ENCODE peak calls at places on chromosomes 5 and 9, in six cellular contexts. E, B, N, G, O and S are unnamed samples.

GRCh38 chr5:27523629-27524028 is 485.2 kb upstream of the CDH9 start:
- DNase-seq in E (no peak), B (no peak), N (no peak), G (no peak), O (no peak), S (no peak)

GRCh38 chr9:126028746-126029145 is 281.6 kb downstream of the PBX3 start:
- DNase-seq in E (no peak), B (no peak), N (peak), G (no peak), O (no peak), S (peak)

GRCh38 chr5:178526796-178527457 is 63.3 kb downstream of the COL23A1 start:
- DNase-seq in E (no peak), B (no peak), N (peak), G (no peak), O (no peak), S (no peak)

GRCh38 chr9:106883030-106883429 is 20.1 kb downstream of the ZNF462 start:
- DNase-seq in E (no peak), B (no peak), N (no peak), G (no peak), O (no peak), S (no peak)

GRCh38 chr9:116362493-116362892 is 208.9 kb downstream of the PAPPA start:
- DNase-seq in E (no peak), B (no peak), N (no peak), G (no peak), O (no peak), S (no peak)

GRCh38 chr5:153998010-153998409 is 40.7 kb downstream of the FAM114A2 start:
- DNase-seq in E (no peak), B (no peak), N (no peak), G (no peak), O (no peak), S (no peak)

GRCh38 chr5:171131499-171131898 is 177.5 kb upstream of the TLX3 start:
- DNase-seq in E (no peak), B (no peak), N (no peak), G (no peak), O (no peak), S (no peak)

GRCh38 chr5:13356226-13356625 is 588.3 kb downstream of the DNAH5 start:
- DNase-seq in E (no peak), B (no peak), N (no peak), G (no peak), O (no peak), S (no peak)

GRCh38 chr9:120303519-120303918 is 276.4 kb downstream of the CDK5RAP2 start:
- DNase-seq in E (no peak), B (no peak), N (no peak), G (no peak), O (no peak), S (no peak)

GRCh38 chr5:32753051-32753450 is 41.9 kb downstream of the NPR3 start:
- DNase-seq in E (no peak), B (no peak), N (no peak), G (peak), O (no peak), S (no peak)

GRCh38 chr5:107812570-107813141 is 141.9 kb upstream of the EFNA5 start:
- DNase-seq in E (peak), B (no peak), N (no peak), G (peak), O (no peak), S (no peak)

GRCh38 chr5:15425802-15426201 is 74.2 kb upstream of the FBXL7 start:
- DNase-seq in E (no peak), B (no peak), N (no peak), G (no peak), O (no peak), S (no peak)

GRCh38 chr5:68265822-68266395 is 50.4 kb downstream of the PIK3R1 start:
- DNase-seq in E (no peak), B (no peak), N (no peak), G (no peak), O (no peak), S (no peak)

GRCh38 chr5:113162770-113163169 is 186.2 kb downstream of the DCP2 start:
- DNase-seq in E (no peak), B (no peak), N (no peak), G (no peak), O (no peak), S (no peak)

GRCh38 chr9:128097156-128098016 is 29.4 kb downstream of the SLC25A25 start:
- DNase-seq in E (no peak), B (no peak), N (peak), G (no peak), O (no peak), S (no peak)

GRCh38 chr9:18427691-18428090 is 46.3 kb upstream of the ADAMTSL1 start:
- DNase-seq in E (no peak), B (no peak), N (no peak), G (no peak), O (no peak), S (no peak)

GRCh38 chr9:24095246-24095645 is 269.2 kb upstream of the ELAVL2 start:
- DNase-seq in E (no peak), B (no peak), N (no peak), G (no peak), O (no peak), S (no peak)

GRCh38 chr9:81477669-81478068 is 211.7 kb downstream of the TLE1 start:
- DNase-seq in E (no peak), B (no peak), N (no peak), G (no peak), O (no peak), S (no peak)

GRCh38 chr9:120531683-120532300 is 48.2 kb downstream of the CDK5RAP2 start:
- DNase-seq in E (no peak), B (peak), N (no peak), G (no peak), O (no peak), S (no peak)

GRCh38 chr5:178902849-178903248 is 7.1 kb downstream of the ZFP2 start:
- DNase-seq in E (no peak), B (no peak), N (no peak), G (no peak), O (no peak), S (no peak)

GRCh38 chr9:26462751-26463150 is 429.9 kb downstream of the CAAP1 start:
- DNase-seq in E (no peak), B (no peak), N (no peak), G (no peak), O (no peak), S (no peak)

GRCh38 chr5:28397502-28397941 is 1359.1 kb upstream of the CDH9 start:
- DNase-seq in E (no peak), B (no peak), N (no peak), G (no peak), O (no peak), S (no peak)

GRCh38 chr5:52757527-52757926 is 30.2 kb upstream of the ITGA1 start:
- DNase-seq in E (no peak), B (no peak), N (no peak), G (no peak), O (no peak), S (no peak)

GRCh38 chr9:98022447-98022846 is 34.1 kb upstream of the NANS start:
- DNase-seq in E (no peak), B (no peak), N (no peak), G (no peak), O (no peak), S (no peak)

GRCh38 chr5:117058740-117059139 is 484.1 kb upstream of the SEMA6A start:
- DNase-seq in E (no peak), B (no peak), N (no peak), G (no peak), O (no peak), S (no peak)

GRCh38 chr5:174609116-174609515 is 115.3 kb upstream of the MSX2 start:
- DNase-seq in E (no peak), B (no peak), N (no peak), G (no peak), O (no peak), S (no peak)

GRCh38 chr5:179620703-179621350 is 2.6 kb downstream of the HNRNPH1 start:
- DNase-seq in E (no peak), B (no peak), N (no peak), G (no peak), O (no peak), S (no peak)

GRCh38 chr9:64773491-64773931 is 511.5 kb downstream of the FOXD4L5 start:
- DNase-seq in E (peak), B (no peak), N (peak), G (no peak), O (peak), S (peak)

GRCh38 chr5:132414634-132415377 is 45.3 kb downstream of the SLC22A5 start:
- DNase-seq in E (no peak), B (peak), N (no peak), G (no peak), O (no peak), S (no peak)

GRCh38 chr5:1563617-1564181 is 39.9 kb upstream of the LPCAT1 start:
- DNase-seq in E (no peak), B (no peak), N (no peak), G (no peak), O (no peak), S (no peak)

GRCh38 chr9:88781500-88782391 is 209.5 kb upstream of the S1PR3 start:
- DNase-seq in E (peak), B (peak), N (no peak), G (peak), O (no peak), S (no peak)

GRCh38 chr5:22242532-22242931 is 610.6 kb downstream of the CDH12 start:
- DNase-seq in E (no peak), B (no peak), N (no peak), G (no peak), O (no peak), S (no peak)
- TF ChIP-seq CTCF in E (no peak), B (no peak), N (no peak), G (peak), O (no peak), S (no peak)

GRCh38 chr9:71716138-71716909 is 52.0 kb downstream of the CEMIP2 start:
- DNase-seq in E (no peak), B (no peak), N (no peak), G (no peak), O (no peak), S (no peak)
- TF ChIP-seq CTCF in E (peak), B (peak), N (peak), G (peak), O (no peak), S (peak)

GRCh38 chr5:10741661-10742060 is 19.4 kb downstream of the DAP start:
- DNase-seq in E (no peak), B (no peak), N (no peak), G (no peak), O (no peak), S (no peak)
- TF ChIP-seq CTCF in E (no peak), B (no peak), N (no peak), G (no peak), O (no peak), S (peak)

DNA sequence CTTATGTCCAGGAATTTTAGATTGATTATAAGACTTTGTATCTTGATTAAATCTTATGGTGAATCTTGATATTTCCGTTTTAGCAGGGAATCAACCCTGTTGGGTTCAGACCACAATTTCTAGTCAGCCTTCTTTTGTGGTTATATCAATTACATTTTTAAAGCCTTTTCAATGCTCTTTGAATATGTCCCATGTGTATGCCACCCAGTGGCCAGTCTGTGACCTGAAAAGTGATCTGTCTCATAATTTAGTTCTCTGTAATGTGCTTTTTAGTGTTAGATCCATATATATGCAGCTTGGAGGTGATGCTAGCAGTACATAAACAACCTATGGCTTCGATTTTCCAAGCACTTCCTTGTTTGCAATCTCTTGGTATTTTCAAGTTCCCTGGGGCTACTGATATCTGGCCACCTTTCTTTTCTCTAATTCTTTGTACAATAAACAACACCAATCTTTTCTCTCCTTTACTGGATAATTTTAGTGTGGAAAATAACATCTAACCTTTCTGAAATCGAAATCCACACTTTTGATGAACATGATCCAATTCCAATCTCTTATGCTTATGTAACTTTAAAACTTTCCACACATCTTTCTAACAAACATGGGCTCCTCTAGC is 28.8 kb downstream of the PDE8B start:
- DNase-seq in E (no peak), B (peak), N (no peak), G (no peak), O (no peak), S (no peak)
- TF ChIP-seq CTCF in E (peak), B (peak), N (peak), G (peak), O (no peak), S (peak)

DNA sequence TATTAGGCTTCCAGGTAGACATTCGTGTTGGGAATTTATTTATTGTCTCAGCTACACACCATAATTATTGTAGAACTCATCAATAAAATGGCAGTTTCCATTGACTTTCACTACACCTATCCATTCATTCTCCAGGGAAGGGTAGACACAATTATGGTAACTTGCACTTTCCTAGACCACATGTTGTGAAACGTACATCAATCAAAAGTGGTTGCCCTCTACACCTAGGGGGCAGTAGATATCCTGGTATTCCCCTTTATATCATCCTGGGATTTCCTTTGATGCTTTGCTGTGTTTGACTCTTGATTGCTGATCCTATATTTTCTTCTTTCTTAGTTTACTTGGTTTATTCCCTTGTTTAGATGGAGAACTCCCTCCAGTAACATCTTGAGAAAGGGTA is 47.9 kb downstream of the ADGRV1 start:
- DNase-seq in E (no peak), B (peak), N (no peak), G (no peak), O (no peak), S (no peak)
- TF ChIP-seq CTCF in E (no peak), B (no peak), N (no peak), G (peak), O (no peak), S (peak)

DNA sequence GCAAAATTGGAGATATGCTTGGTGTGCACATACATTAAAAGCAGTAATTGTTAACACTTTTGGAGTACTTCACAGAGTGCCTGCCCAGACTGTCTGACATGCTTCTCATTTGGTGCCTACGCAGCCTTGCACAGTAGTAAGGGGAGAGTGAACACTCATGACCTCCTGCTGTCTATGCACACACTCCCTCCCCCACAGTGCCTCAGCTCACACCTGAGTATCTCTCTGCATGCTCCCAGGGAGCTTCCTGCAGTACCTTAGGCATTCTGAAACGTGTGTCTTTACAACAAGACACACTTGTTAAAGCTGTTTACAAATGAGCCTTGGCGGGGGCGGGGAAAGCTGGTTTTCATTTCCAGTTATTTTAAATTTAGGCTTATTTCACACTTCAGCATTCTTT is 18.0 kb downstream of the MAP3K1 start:
- DNase-seq in E (no peak), B (no peak), N (peak), G (no peak), O (no peak), S (no peak)
- TF ChIP-seq CTCF in E (no peak), B (no peak), N (no peak), G (no peak), O (no peak), S (no peak)

GRCh38 chr5:33848554-33848953 is 43.2 kb downstream of the ADAMTS12 start:
- DNase-seq in E (no peak), B (no peak), N (no peak), G (no peak), O (no peak), S (no peak)

GRCh38 chr5:33854733-33855151 is 37.0 kb downstream of the ADAMTS12 start:
- DNase-seq in E (no peak), B (no peak), N (no peak), G (no peak), O (no peak), S (no peak)

GRCh38 chr5:33852837-33853236 is 39.0 kb downstream of the ADAMTS12 start:
- DNase-seq in E (no peak), B (no peak), N (no peak), G (no peak), O (no peak), S (no peak)

GRCh38 chr5:33852327-33852726 is 39.5 kb downstream of the ADAMTS12 start:
- DNase-seq in E (no peak), B (no peak), N (no peak), G (no peak), O (no peak), S (no peak)

DNA sequence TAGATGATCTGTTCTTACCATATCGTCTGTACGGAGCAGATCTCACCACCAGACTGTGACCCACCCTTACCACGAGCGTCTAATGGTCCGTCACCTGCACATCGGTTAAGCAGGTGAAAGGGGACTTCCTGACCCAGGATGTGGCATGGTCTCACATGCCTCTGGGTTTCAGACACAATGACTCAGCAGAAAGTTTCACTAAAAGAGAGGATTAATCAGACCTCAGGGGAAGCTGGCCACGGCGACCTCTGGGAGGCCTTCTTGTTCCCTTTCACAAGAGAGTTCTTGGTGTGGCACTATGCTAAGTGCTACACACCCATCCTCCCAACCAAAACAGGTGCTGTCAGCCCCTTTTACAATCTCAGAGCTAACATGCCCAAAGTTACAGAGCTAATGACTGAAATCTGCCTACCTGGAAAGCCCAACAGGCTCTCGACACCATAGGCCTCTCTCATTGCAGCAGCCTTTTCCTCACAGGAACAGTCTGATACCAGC is 41.6 kb downstream of the ADAMTS12 start:
- DNase-seq in E (no peak), B (peak), N (no peak), G (no peak), O (peak), S (no peak)
- TF ChIP-seq CTCF in E (no peak), B (no peak), N (no peak), G (no peak), O (no peak), S (no peak)

DNA sequence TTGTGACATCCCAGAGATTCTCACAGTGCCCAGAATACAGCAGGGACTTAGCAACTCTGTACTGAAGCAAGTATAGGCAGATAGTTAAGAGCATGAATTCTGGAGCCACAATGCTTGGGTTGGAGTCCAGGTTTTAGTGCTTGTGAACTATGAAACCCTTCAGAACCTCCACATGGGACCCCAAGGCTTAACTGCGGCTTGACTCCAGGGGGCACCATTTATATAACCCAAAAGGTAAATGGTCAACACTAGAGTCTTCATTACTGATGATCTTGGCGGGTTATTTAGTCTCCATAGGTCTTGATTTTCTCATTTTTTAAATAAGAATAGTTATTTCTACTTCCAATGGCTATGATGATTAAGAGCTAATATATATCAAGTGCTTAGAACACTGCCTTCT is 390.3 kb downstream of the TAF11L14 start:
- DNase-seq in E (no peak), B (no peak), N (no peak), G (no peak), O (no peak), S (no peak)
- TF ChIP-seq CTCF in E (no peak), B (no peak), N (no peak), G (no peak), O (no peak), S (no peak)